ENCODE peak calls at places on chromosomes 3 and 15, in eight cellular contexts. One of them, this sample, is unnamed.

GRCh38 chr3:164883161-164883560 is 195.1 kb downstream of the SI start:
- DNase-seq in breast epithelium: no peak
- DNase-seq in upper lobe of left lung: no peak
- DNase-seq in heart left ventricle: no peak
- DNase-seq in Peyer's patch: no peak
- DNase-seq in esophagus squamous epithelium: no peak
- DNase-seq in NB4: no peak
- DNase-seq in adrenal gland: no peak
- DNase-seq in this sample: no peak

GRCh38 chr3:157631468-157631867 is 128.3 kb upstream of the VEPH1 start:
- DNase-seq in breast epithelium: no peak
- DNase-seq in upper lobe of left lung: no peak
- DNase-seq in heart left ventricle: no peak
- DNase-seq in Peyer's patch: no peak
- DNase-seq in esophagus squamous epithelium: no peak
- DNase-seq in NB4: no peak
- DNase-seq in adrenal gland: no peak
- DNase-seq in this sample: no peak

GRCh38 chr3:155112661-155113389 is 32.7 kb downstream of the MME start:
- DNase-seq in breast epithelium: no peak
- DNase-seq in upper lobe of left lung: no peak
- DNase-seq in heart left ventricle: no peak
- DNase-seq in Peyer's patch: no peak
- DNase-seq in esophagus squamous epithelium: no peak
- DNase-seq in NB4: no peak
- DNase-seq in adrenal gland: no peak
- DNase-seq in this sample: no peak

GRCh38 chr3:141306922-141307321 is 61.4 kb upstream of the ZBTB38 start:
- DNase-seq in breast epithelium: no peak
- DNase-seq in upper lobe of left lung: no peak
- DNase-seq in heart left ventricle: no peak
- DNase-seq in Peyer's patch: no peak
- DNase-seq in esophagus squamous epithelium: no peak
- DNase-seq in NB4: no peak
- DNase-seq in adrenal gland: no peak
- DNase-seq in this sample: no peak

GRCh38 chr15:101625169-101625568 is 27.0 kb downstream of the TM2D3 start:
- DNase-seq in breast epithelium: no peak
- DNase-seq in upper lobe of left lung: no peak
- DNase-seq in heart left ventricle: no peak
- DNase-seq in Peyer's patch: no peak
- DNase-seq in esophagus squamous epithelium: no peak
- DNase-seq in NB4: peak; percentile 73
- DNase-seq in adrenal gland: no peak
- DNase-seq in this sample: no peak

GRCh38 chr15:82093325-82093724 is 47.5 kb upstream of the MEX3B start:
- DNase-seq in breast epithelium: no peak
- DNase-seq in upper lobe of left lung: no peak
- DNase-seq in heart left ventricle: no peak
- DNase-seq in Peyer's patch: no peak
- DNase-seq in esophagus squamous epithelium: no peak
- DNase-seq in NB4: no peak
- DNase-seq in adrenal gland: no peak
- DNase-seq in this sample: no peak

GRCh38 chr3:159137966-159138365 is 336.1 kb downstream of the MFSD1 start:
- DNase-seq in breast epithelium: peak; percentile 20
- DNase-seq in upper lobe of left lung: no peak
- DNase-seq in heart left ventricle: no peak
- DNase-seq in Peyer's patch: no peak
- DNase-seq in esophagus squamous epithelium: no peak
- DNase-seq in NB4: no peak
- DNase-seq in adrenal gland: no peak
- DNase-seq in this sample: no peak

GRCh38 chr15:57248074-57248473 is 128.2 kb upstream of the CGNL1 start:
- DNase-seq in breast epithelium: no peak
- DNase-seq in upper lobe of left lung: no peak
- DNase-seq in heart left ventricle: no peak
- DNase-seq in Peyer's patch: no peak
- DNase-seq in esophagus squamous epithelium: no peak
- DNase-seq in NB4: no peak
- DNase-seq in adrenal gland: no peak
- DNase-seq in this sample: no peak

GRCh38 chr3:12180218-12180617 is 21.5 kb upstream of the TIMP4 start:
- DNase-seq in breast epithelium: peak; percentile 67
- DNase-seq in upper lobe of left lung: peak; percentile 75
- DNase-seq in heart left ventricle: peak; percentile 51
- DNase-seq in Peyer's patch: no peak
- DNase-seq in esophagus squamous epithelium: no peak
- DNase-seq in NB4: no peak
- DNase-seq in adrenal gland: peak; percentile 64
- DNase-seq in this sample: no peak

GRCh38 chr3:117463276-117463675 is 753.7 kb downstream of the TUSC7 start:
- DNase-seq in breast epithelium: no peak
- DNase-seq in upper lobe of left lung: no peak
- DNase-seq in heart left ventricle: no peak
- DNase-seq in Peyer's patch: no peak
- DNase-seq in esophagus squamous epithelium: no peak
- DNase-seq in NB4: no peak
- DNase-seq in adrenal gland: no peak
- DNase-seq in this sample: no peak

GRCh38 chr15:51289290-51289689 is 49.1 kb downstream of the CYP19A1 start:
- DNase-seq in breast epithelium: no peak
- DNase-seq in upper lobe of left lung: no peak
- DNase-seq in heart left ventricle: no peak
- DNase-seq in Peyer's patch: no peak
- DNase-seq in esophagus squamous epithelium: no peak
- DNase-seq in NB4: no peak
- DNase-seq in adrenal gland: no peak
- DNase-seq in this sample: no peak

GRCh38 chr3:73490453-73491311 is 134.1 kb downstream of the PDZRN3 start:
- DNase-seq in breast epithelium: no peak
- DNase-seq in upper lobe of left lung: no peak
- DNase-seq in heart left ventricle: peak; percentile 54
- DNase-seq in Peyer's patch: no peak
- DNase-seq in esophagus squamous epithelium: no peak
- DNase-seq in NB4: no peak
- DNase-seq in adrenal gland: peak; percentile 88
- DNase-seq in this sample: peak; percentile 49

GRCh38 chr15:66588971-66589370 is 23.2 kb upstream of the LCTL start:
- DNase-seq in breast epithelium: no peak
- DNase-seq in upper lobe of left lung: no peak
- DNase-seq in heart left ventricle: no peak
- DNase-seq in Peyer's patch: no peak
- DNase-seq in esophagus squamous epithelium: no peak
- DNase-seq in NB4: no peak
- DNase-seq in adrenal gland: no peak
- DNase-seq in this sample: no peak
- TF ChIP-seq POLR2A in breast epithelium: no peak
- TF ChIP-seq POLR2A in upper lobe of left lung: no peak
- TF ChIP-seq POLR2A in heart left ventricle: no peak
- TF ChIP-seq POLR2A in Peyer's patch: no peak
- TF ChIP-seq POLR2A in esophagus squamous epithelium: no peak
- TF ChIP-seq POLR2A in NB4: no peak
- TF ChIP-seq POLR2A in adrenal gland: no peak
- TF ChIP-seq POLR2A in this sample: no peak

DNA sequence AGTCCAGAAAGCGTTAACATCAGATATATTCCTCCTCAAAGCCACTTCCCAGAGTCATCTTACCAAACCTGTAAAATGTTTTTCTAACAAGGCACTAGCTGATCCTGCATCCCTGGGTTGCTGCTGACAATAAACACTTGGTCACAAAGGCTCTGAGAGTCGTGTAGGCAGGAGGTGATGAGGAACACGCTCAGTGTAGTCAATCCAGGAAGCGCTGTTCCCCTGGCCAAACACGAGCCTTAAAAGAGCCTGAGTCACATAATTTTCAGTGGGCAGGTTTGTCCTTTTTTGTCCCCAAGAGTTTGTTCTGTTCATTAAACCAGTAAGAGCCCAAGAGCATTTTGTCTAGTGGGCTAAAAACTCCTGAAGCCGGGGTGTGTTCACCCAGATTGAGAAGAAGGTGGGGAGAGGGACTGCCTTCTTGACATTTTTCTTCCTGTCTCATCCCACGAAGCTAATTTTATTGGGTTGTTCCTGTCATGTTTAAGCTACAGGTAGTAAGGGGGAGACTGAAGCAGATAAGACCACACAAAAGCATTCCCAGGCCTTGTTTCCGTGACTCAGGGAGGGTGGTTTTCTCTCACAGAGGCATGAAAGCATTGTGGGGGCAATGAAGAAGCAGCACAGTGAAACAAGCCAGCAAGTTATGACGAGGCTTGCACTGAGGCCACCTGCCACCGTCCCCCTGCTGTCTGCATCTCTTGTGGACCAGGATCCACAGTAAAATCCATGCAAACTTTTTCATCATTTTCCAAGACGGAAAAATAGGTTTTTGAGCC is 73.7 kb downstream of the FOXB1 start:
- DNase-seq in breast epithelium: no peak
- DNase-seq in upper lobe of left lung: no peak
- DNase-seq in heart left ventricle: no peak
- DNase-seq in Peyer's patch: no peak
- DNase-seq in esophagus squamous epithelium: no peak
- DNase-seq in NB4: no peak
- DNase-seq in adrenal gland: no peak
- DNase-seq in this sample: no peak
- H3K4me3 ChIP-seq in breast epithelium: no peak overlapping the region
- H3K4me3 ChIP-seq in upper lobe of left lung: no peak overlapping the region
- H3K4me3 ChIP-seq in heart left ventricle: no peak overlapping the region
- H3K4me3 ChIP-seq in Peyer's patch: no peak overlapping the region
- H3K4me3 ChIP-seq in esophagus squamous epithelium: no peak overlapping the region
- H3K4me3 ChIP-seq in NB4: no peak overlapping the region
- H3K4me3 ChIP-seq in adrenal gland: no peak overlapping the region
- H3K4me3 ChIP-seq in this sample: no peak overlapping the region

GRCh38 chr3:160911399-160911798 is 155.4 kb downstream of the PPM1L start:
- DNase-seq in breast epithelium: no peak
- DNase-seq in upper lobe of left lung: no peak
- DNase-seq in heart left ventricle: no peak
- DNase-seq in Peyer's patch: no peak
- DNase-seq in esophagus squamous epithelium: no peak
- DNase-seq in NB4: no peak
- DNase-seq in adrenal gland: no peak
- DNase-seq in this sample: no peak
- TF ChIP-seq POLR2A in breast epithelium: no peak
- TF ChIP-seq POLR2A in upper lobe of left lung: no peak
- TF ChIP-seq POLR2A in heart left ventricle: no peak
- TF ChIP-seq POLR2A in Peyer's patch: no peak
- TF ChIP-seq POLR2A in esophagus squamous epithelium: no peak
- TF ChIP-seq POLR2A in NB4: no peak
- TF ChIP-seq POLR2A in adrenal gland: no peak
- TF ChIP-seq POLR2A in this sample: no peak

DNA sequence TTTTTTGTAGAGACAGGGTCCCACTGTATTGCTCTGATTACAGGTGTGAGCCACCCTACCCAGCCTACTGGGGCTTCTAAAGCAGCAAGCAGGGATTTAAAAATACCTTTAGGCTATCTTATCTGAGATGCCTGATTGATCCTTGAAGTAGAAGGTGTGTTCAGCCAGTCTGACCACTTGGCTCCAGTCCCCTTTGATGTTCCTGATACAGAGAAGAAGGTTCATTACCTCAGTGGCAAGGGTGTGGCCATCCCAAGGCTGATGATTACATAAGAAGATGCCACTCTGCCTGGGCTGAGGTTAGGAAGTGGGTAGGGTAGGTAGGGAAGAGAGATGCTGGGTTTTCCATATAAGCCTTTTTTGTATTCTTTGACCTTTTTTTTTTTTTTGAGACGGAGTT is 11.2 kb upstream of the DCAF1 start:
- DNase-seq in breast epithelium: no peak
- DNase-seq in upper lobe of left lung: no peak
- DNase-seq in heart left ventricle: no peak
- DNase-seq in Peyer's patch: no peak
- DNase-seq in esophagus squamous epithelium: no peak
- DNase-seq in NB4: no peak
- DNase-seq in adrenal gland: no peak
- DNase-seq in this sample: no peak
- H3K4me3 ChIP-seq in breast epithelium: no peak overlapping the region
- H3K4me3 ChIP-seq in upper lobe of left lung: no peak overlapping the region
- H3K4me3 ChIP-seq in heart left ventricle: no peak overlapping the region
- H3K4me3 ChIP-seq in Peyer's patch: no peak overlapping the region
- H3K4me3 ChIP-seq in esophagus squamous epithelium: no peak overlapping the region
- H3K4me3 ChIP-seq in NB4: no peak overlapping the region
- H3K4me3 ChIP-seq in adrenal gland: no peak overlapping the region
- H3K4me3 ChIP-seq in this sample: no peak overlapping the region

GRCh38 chr3:138186803-138187295 is 252 bp upstream of the ARMC8 start:
- DNase-seq in breast epithelium: peak; percentile 84
- DNase-seq in upper lobe of left lung: peak; percentile 97
- DNase-seq in heart left ventricle: peak; percentile 88
- DNase-seq in Peyer's patch: peak; percentile 95
- DNase-seq in esophagus squamous epithelium: no peak
- DNase-seq in NB4: peak; percentile 91
- DNase-seq in adrenal gland: peak; percentile 95
- DNase-seq in this sample: peak; percentile 93

GRCh38 chr3:138186216-138186615 is 885 bp upstream of the ARMC8 start:
- DNase-seq in breast epithelium: no peak
- DNase-seq in upper lobe of left lung: no peak
- DNase-seq in heart left ventricle: no peak
- DNase-seq in Peyer's patch: no peak
- DNase-seq in esophagus squamous epithelium: no peak
- DNase-seq in NB4: peak; percentile 15
- DNase-seq in adrenal gland: no peak
- DNase-seq in this sample: no peak

GRCh38 chr3:138184994-138185393 is 2.1 kb upstream of the ARMC8 start:
- DNase-seq in breast epithelium: no peak
- DNase-seq in upper lobe of left lung: no peak
- DNase-seq in heart left ventricle: no peak
- DNase-seq in Peyer's patch: no peak
- DNase-seq in esophagus squamous epithelium: no peak
- DNase-seq in NB4: no peak
- DNase-seq in adrenal gland: no peak
- DNase-seq in this sample: no peak

GRCh38 chr3:138188013-138188352 is 882 bp downstream of the ARMC8 start:
- DNase-seq in breast epithelium: no peak
- DNase-seq in upper lobe of left lung: no peak
- DNase-seq in heart left ventricle: no peak
- DNase-seq in Peyer's patch: no peak
- DNase-seq in esophagus squamous epithelium: no peak
- DNase-seq in NB4: peak; percentile 67
- DNase-seq in adrenal gland: peak; percentile 66
- DNase-seq in this sample: no peak

GRCh38 chr3:138187296-138188012 is at the start of gene ARMC8:
- DNase-seq in breast epithelium: peak; percentile 25
- DNase-seq in upper lobe of left lung: peak; percentile 93
- DNase-seq in heart left ventricle: peak; percentile 56
- DNase-seq in Peyer's patch: peak; percentile 80
- DNase-seq in esophagus squamous epithelium: peak; percentile 23
- DNase-seq in NB4: no peak
- DNase-seq in adrenal gland: peak; percentile 77
- DNase-seq in this sample: peak; percentile 78
- TF ChIP-seq POLR2A in breast epithelium: no peak
- TF ChIP-seq POLR2A in upper lobe of left lung: no peak
- TF ChIP-seq POLR2A in heart left ventricle: peak; percentile 74
- TF ChIP-seq POLR2A in Peyer's patch: peak; percentile 67
- TF ChIP-seq POLR2A in esophagus squamous epithelium: no peak
- TF ChIP-seq POLR2A in NB4: peak; percentile 48
- TF ChIP-seq POLR2A in adrenal gland: peak; percentile 96
- TF ChIP-seq POLR2A in this sample: peak; percentile 75